ENCODE peak calls at places on chromosomes 13 and 19, in nine cellular contexts. R is cardiac muscle cell, I is left lung, X is thoracic aorta, G is neural crest cell, K is omental fat pad, M is progenitor cell of endocrine pancreas, B is HFFc6, U is foreskin fibroblast. W is an unnamed sample.

GRCh38 chr19:42176649-42176989 is 40.9 kb downstream of the DEDD2 start:
- DNase-seq in R (no peak), M (no peak), X (no peak), K (no peak), B (no peak), G (no peak), U (no peak), I (no peak), W (no peak)

GRCh38 chr19:18194554-18195238 is 1.7 kb downstream of the MPV17L2 start:
- DNase-seq in X (no peak), M (no peak), G (no peak), K (no peak), I (peak; percentile 40), U (peak; percentile 47), B (no peak), R (peak; percentile 77), W (peak; percentile 37)

GRCh38 chr13:20351279-20352022 is 119.3 kb upstream of the GJB6 start:
- DNase-seq in B (peak; percentile 59), X (no peak), G (no peak), I (no peak), U (peak; percentile 19), R (peak; percentile 87), M (no peak), K (no peak), W (peak; percentile 88)

GRCh38 chr13:49448753-49449152 is 4.7 kb downstream of the SETDB2 start:
- DNase-seq in B (no peak), M (no peak), R (no peak), X (no peak), I (no peak), G (no peak), U (no peak), K (no peak), W (no peak)

GRCh38 chr13:45446181-45446580 is 18.6 kb upstream of the COG3 start:
- DNase-seq in M (no peak), K (no peak), I (no peak), X (no peak), R (no peak), U (peak; percentile 57), B (peak; percentile 76), G (no peak), W (peak; percentile 33)

GRCh38 chr13:35766663-35767062 is 290.2 kb upstream of the MAB21L1 start:
- DNase-seq in R (no peak), B (no peak), I (no peak), G (no peak), U (no peak), X (no peak), M (no peak), K (no peak), W (no peak)

GRCh38 chr19:23956051-23956450 is 41.4 kb downstream of the ZNF726 start:
- DNase-seq in R (no peak), U (peak; percentile 14), I (no peak), K (no peak), B (no peak), X (no peak), M (no peak), G (no peak), W (no peak)

GRCh38 chr13:44713793-44714469 is 137.8 kb upstream of the TSC22D1 start:
- DNase-seq in K (no peak), X (peak; percentile 14), B (peak; percentile 90), M (no peak), R (peak; percentile 95), I (no peak), U (peak; percentile 96), G (no peak), W (peak; percentile 96)

GRCh38 chr19:16094360-16095070 is 17.2 kb upstream of the RAB8A start:
- DNase-seq in M (no peak), R (peak; percentile 51), U (peak; percentile 7), I (no peak), K (no peak), G (no peak), X (no peak), B (no peak), W (no peak)

GRCh38 chr19:1646931-1647663 is 5.3 kb downstream of the TCF3 start:
- DNase-seq in M (no peak), X (no peak), K (no peak), I (no peak), G (no peak), R (no peak), U (no peak), B (no peak), W (no peak)

DNA sequence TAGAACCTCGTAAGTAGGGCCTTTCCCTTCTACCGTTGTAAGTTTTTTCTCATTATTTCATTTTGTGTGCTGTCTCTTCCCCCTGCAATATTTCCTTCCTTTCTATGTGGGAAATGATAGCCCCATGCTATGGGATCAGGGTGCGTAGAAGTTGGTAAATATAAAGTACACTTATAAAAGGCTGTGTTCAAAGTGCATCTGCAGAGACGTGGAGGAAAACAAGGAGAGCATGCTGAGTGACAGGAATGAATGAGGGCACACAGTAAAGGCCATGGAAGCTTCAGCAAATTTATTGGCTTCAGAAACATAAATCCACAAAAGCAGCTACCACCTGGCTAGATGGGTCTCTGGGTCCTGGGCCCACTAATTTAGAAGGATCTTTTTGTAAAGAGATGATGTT is 21.6 kb upstream of the SPRY2 start:
- DNase-seq in M (no peak), G (no peak), X (no peak), B (no peak), I (no peak), R (no peak), K (no peak), U (no peak), W (no peak)
- TF ChIP-seq CTCF in M (no peak), G (no peak), X (no peak), B (no peak), I (no peak), R (no peak), K (no peak), U (no peak), W (no peak)

GRCh38 chr19:5354403-5354802 is 13.8 kb upstream of the PTPRS start:
- DNase-seq in K (no peak), M (no peak), G (peak; percentile 44), U (peak; percentile 16), I (no peak), X (no peak), B (no peak), R (peak; percentile 29), W (no peak)
- TF ChIP-seq CTCF in K (no peak), M (peak; percentile 39), G (peak; percentile 52), U (peak; percentile 34), I (no peak), X (no peak), B (peak; percentile 50), R (peak; percentile 35), W (peak; percentile 46)

GRCh38 chr19:6014551-6015135 is 36.7 kb upstream of the RANBP3 start:
- DNase-seq in I (no peak), M (no peak), G (no peak), X (no peak), K (no peak), R (no peak), U (no peak), B (no peak), W (no peak)
- TF ChIP-seq CTCF in I (no peak), M (no peak), G (no peak), X (no peak), K (no peak), R (no peak), U (no peak), B (no peak), W (no peak)

GRCh38 chr19:57357406-57357805 is 5.9 kb upstream of the TRAPPC2B start:
- DNase-seq in I (no peak), G (no peak), R (no peak), M (no peak), B (no peak), U (no peak), X (no peak), K (no peak), W (no peak)

GRCh38 chr19:57348136-57348535 is 2.9 kb upstream of the ZNF304 start:
- DNase-seq in M (no peak), G (no peak), X (no peak), I (no peak), U (peak; percentile 47), K (no peak), B (peak; percentile 44), R (peak; percentile 35), W (no peak)

GRCh38 chr19:57350877-57351805 is at the start of gene ZNF304:
- DNase-seq in X (peak; percentile 79), G (peak; percentile 71), B (peak; percentile 95), K (peak; percentile 72), M (peak; percentile 71), I (peak; percentile 96), U (peak; percentile 98), R (peak; percentile 98), W (peak; percentile 96)

GRCh38 chr19:57355916-57356315 is 4.8 kb downstream of the ZNF304 start:
- DNase-seq in M (no peak), I (no peak), B (no peak), X (no peak), R (no peak), U (no peak), G (no peak), K (no peak), W (no peak)

DNA sequence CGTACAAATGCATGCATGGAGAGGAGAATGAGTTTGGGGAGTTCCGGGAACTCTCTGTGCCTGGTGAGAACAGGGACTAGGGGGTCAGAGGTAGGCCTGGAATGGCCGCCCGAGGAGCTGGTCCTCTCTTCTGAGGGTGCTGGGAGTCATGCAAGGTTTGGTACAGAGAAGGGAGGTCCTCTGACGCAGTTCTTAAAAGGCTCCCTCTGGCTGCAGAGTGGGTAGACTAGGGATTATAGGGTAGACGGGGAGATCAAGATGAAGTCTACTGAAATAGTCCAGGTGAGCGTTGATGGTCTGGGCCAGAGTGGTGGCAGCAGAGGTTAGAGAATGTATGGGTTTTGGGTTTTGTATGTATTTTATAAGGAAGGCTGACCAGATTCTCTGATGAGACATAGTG is 796 bp downstream of the ZNF304 start:
- DNase-seq in K (no peak), U (peak; percentile 25), R (peak; percentile 5), M (no peak), G (no peak), I (no peak), B (peak; percentile 18), X (no peak), W (no peak)
- TF ChIP-seq CTCF in K (no peak), U (no peak), R (no peak), M (no peak), G (no peak), I (no peak), B (peak; percentile 58), X (no peak), W (no peak)

GRCh38 chr19:46579286-46579944 is 21.7 kb upstream of the CALM3 start:
- DNase-seq in I (no peak), G (peak; percentile 47), U (no peak), X (no peak), K (no peak), M (no peak), B (no peak), R (peak; percentile 48), W (no peak)
- TF ChIP-seq CTCF in I (no peak), G (peak; percentile 55), U (peak; percentile 32), X (peak; percentile 15), K (no peak), M (peak; percentile 53), B (no peak), R (peak; percentile 54), W (no peak)

GRCh38 chr19:55667511-55667910 is 7.5 kb upstream of the EPN1 start:
- DNase-seq in G (no peak), K (no peak), R (no peak), I (no peak), U (no peak), M (no peak), B (no peak), X (no peak), W (no peak)
- TF ChIP-seq CTCF in G (no peak), K (no peak), R (no peak), I (no peak), U (no peak), M (no peak), B (no peak), X (no peak), W (no peak)

GRCh38 chr19:31289976-31290375 is 59.3 kb downstream of the TSHZ3 start:
- DNase-seq in I (peak; percentile 10), R (no peak), K (no peak), G (no peak), U (no peak), M (no peak), B (no peak), X (no peak), W (no peak)
- TF ChIP-seq CTCF in I (no peak), R (no peak), K (no peak), G (no peak), U (no peak), M (no peak), B (no peak), X (no peak), W (no peak)

W was measured in astrocyte of the spinal cord.